ENCODE peak calls at places on chromosomes 11 and 22, in nine cellular contexts. W is tibial artery, Z is left ventricle myocardium inferior, Y is tibial nerve, R is thoracic aorta, I is cardiac muscle cell, A is pancreas, X is heart right ventricle, F is ovary. D is an unnamed sample. For H3K4me1, the result is how much of the 10 kb centered on the place peaks cover.

GRCh38 chr11:19714093-19714386 is 1.4 kb downstream of the NAV2 start:
- DNase-seq in R (no peak), I (no peak), F (no peak), Z (no peak), A (no peak), X (no peak), Y (no peak), W (peak), D (no peak)

GRCh38 chr11:36550385-36551115 is 17.3 kb upstream of the RAG1 start:
- DNase-seq in Y (no peak), Z (no peak), I (no peak), F (no peak), W (no peak), A (no peak), X (no peak), R (no peak), D (no peak)

GRCh38 chr11:46541593-46542371 is 52.0 kb downstream of the AMBRA1 start:
- DNase-seq in R (no peak), F (no peak), A (peak), I (no peak), X (peak), Z (peak), W (no peak), Y (no peak), D (no peak)

GRCh38 chr11:86499723-86500129 is 125.0 kb downstream of the CCDC81 start:
- DNase-seq in X (no peak), F (no peak), R (no peak), Y (no peak), W (no peak), Z (no peak), I (no peak), A (peak), D (peak)

GRCh38 chr11:92810423-92810822 is 159.0 kb upstream of the MTNR1B start:
- DNase-seq in R (no peak), I (no peak), Y (no peak), F (no peak), A (no peak), X (no peak), Z (no peak), W (no peak), D (no peak)

GRCh38 chr22:24037851-24038765 is 27.0 kb downstream of the CABIN1 start:
- DNase-seq in F (no peak), A (no peak), I (no peak), Z (no peak), Y (no peak), W (no peak), X (no peak), R (no peak), D (no peak)

GRCh38 chr11:14554959-14555358 is 34.8 kb upstream of the PSMA1 start:
- DNase-seq in Y (peak), R (no peak), I (no peak), A (no peak), X (no peak), F (no peak), W (no peak), Z (no peak), D (no peak)

GRCh38 chr11:15053201-15053685 is 20.1 kb upstream of the CALCB start:
- DNase-seq in X (no peak), Z (no peak), A (no peak), R (no peak), F (no peak), I (no peak), W (no peak), Y (no peak), D (no peak)

GRCh38 chr11:58866788-58867187 is 22.3 kb upstream of the GLYATL2 start:
- DNase-seq in Z (no peak), W (no peak), X (no peak), R (no peak), A (no peak), I (no peak), F (no peak), Y (no peak), D (no peak)

GRCh38 chr11:67615455-67616430 is 9.0 kb downstream of the NDUFV1 start:
- DNase-seq in A (peak), W (no peak), Y (no peak), X (no peak), Z (no peak), I (peak), R (no peak), F (no peak), D (peak)

GRCh38 chr11:118917488-118918127 is 8.1 kb downstream of the BCL9L start:
- DNase-seq in F (peak), Y (peak), I (no peak), Z (peak), X (no peak), R (no peak), A (no peak), W (peak), D (peak)

GRCh38 chr11:15074206-15075161 is 1.1 kb downstream of the CALCB start:
- DNase-seq in A (peak), W (peak), X (peak), I (peak), F (peak), Z (peak), Y (peak), R (peak), D (peak)

GRCh38 chr22:30752771-30753170 is 58.1 kb downstream of the OSBP2 start:
- DNase-seq in F (no peak), Y (no peak), I (peak), A (no peak), Z (no peak), W (no peak), R (no peak), X (no peak), D (no peak)

GRCh38 chr11:116478676-116479075 is 294.1 kb downstream of the BUD13 start:
- DNase-seq in F (no peak), Y (no peak), X (no peak), A (no peak), R (no peak), Z (no peak), W (no peak), I (no peak), D (no peak)

GRCh38 chr11:106524446-106524845 is 447.0 kb downstream of the AASDHPPT start:
- DNase-seq in I (no peak), W (no peak), X (no peak), F (no peak), Z (no peak), A (no peak), Y (no peak), R (no peak), D (no peak)

GRCh38 chr11:21476588-21476987 is 716.3 kb upstream of the ANO5 start:
- DNase-seq in W (no peak), A (no peak), F (no peak), Z (no peak), R (no peak), X (no peak), Y (no peak), I (no peak), D (no peak)

GRCh38 chr11:119983240-119983732 is 154.6 kb downstream of the TRIM29 start:
- DNase-seq in F (no peak), X (no peak), A (no peak), Z (no peak), I (no peak), W (no peak), Y (no peak), R (no peak), D (no peak)

GRCh38 chr11:76793391-76793811 is 10.2 kb downstream of the TSKU start:
- DNase-seq in Y (no peak), W (no peak), X (no peak), F (no peak), I (no peak), Z (no peak), A (no peak), R (no peak), D (no peak)

GRCh38 chr22:22357024-22357868 is 112.7 kb downstream of the VPREB1 start:
- DNase-seq in W (no peak), X (peak), F (peak), I (peak), R (no peak), Z (peak), A (peak), Y (peak), D (peak)

GRCh38 chr11:44611088-44611487 is 45.6 kb downstream of the CD82 start:
- DNase-seq in F (no peak), A (no peak), W (no peak), Y (no peak), I (no peak), X (no peak), R (no peak), Z (no peak), D (no peak)

GRCh38 chr11:18705651-18706281 is 7.2 kb downstream of the TMEM86A start:
- DNase-seq in W (peak), F (no peak), X (peak), I (peak), A (peak), Y (no peak), R (no peak), Z (peak), D (peak)

GRCh38 chr22:43436536-43437267 is 24.9 kb downstream of the MPPED1 start:
- DNase-seq in W (peak), A (no peak), Y (no peak), I (no peak), F (no peak), R (no peak), Z (no peak), X (no peak), D (no peak)

GRCh38 chr11:27443746-27444465 is 28.7 kb downstream of the LGR4 start:
- DNase-seq in Y (no peak), X (no peak), A (no peak), I (no peak), R (no peak), Z (no peak), F (no peak), W (no peak), D (no peak)

GRCh38 chr11:22338465-22338810 is 257 bp downstream of the SLC17A6 start:
- DNase-seq in A (no peak), Z (no peak), W (no peak), I (no peak), X (no peak), Y (no peak), F (no peak), R (no peak), D (no peak)

GRCh38 chr11:110087820-110088534 is 5.2 kb upstream of the ZC3H12C start:
- DNase-seq in A (no peak), Y (no peak), F (no peak), W (no peak), X (no peak), Z (no peak), I (no peak), R (no peak), D (no peak)

GRCh38 chr11:46669606-46670243 is 30.7 kb downstream of the ARHGAP1 start:
- DNase-seq in Z (no peak), F (no peak), W (peak), A (no peak), Y (no peak), X (no peak), I (no peak), R (no peak), D (no peak)

GRCh38 chr11:120817131-120817530 is 206.8 kb upstream of the TBCEL start:
- DNase-seq in I (no peak), R (no peak), X (peak), W (no peak), Z (peak), Y (no peak), F (no peak), A (no peak), D (no peak)

GRCh38 chr11:69840371-69841169 is 21.4 kb upstream of the FGF3 start:
- DNase-seq in I (no peak), F (peak), X (no peak), Y (no peak), Z (no peak), W (peak), A (no peak), R (no peak), D (no peak)

GRCh38 chr11:17985517-17985916 is 27.3 kb downstream of the SERGEF start:
- DNase-seq in A (peak), R (no peak), Y (no peak), I (peak), F (no peak), Z (no peak), W (no peak), X (no peak), D (no peak)

GRCh38 chr11:73334244-73335203 is 26.4 kb downstream of the ARHGEF17 start:
- DNase-seq in Y (peak), W (peak), A (peak), Z (peak), R (peak), X (peak), F (peak), I (peak), D (peak)
- TF ChIP-seq CTCF in Y (no peak), W (no peak), A (no peak), Z (no peak), R (no peak), X (no peak), F (no peak), I (no peak), D (no peak)

DNA sequence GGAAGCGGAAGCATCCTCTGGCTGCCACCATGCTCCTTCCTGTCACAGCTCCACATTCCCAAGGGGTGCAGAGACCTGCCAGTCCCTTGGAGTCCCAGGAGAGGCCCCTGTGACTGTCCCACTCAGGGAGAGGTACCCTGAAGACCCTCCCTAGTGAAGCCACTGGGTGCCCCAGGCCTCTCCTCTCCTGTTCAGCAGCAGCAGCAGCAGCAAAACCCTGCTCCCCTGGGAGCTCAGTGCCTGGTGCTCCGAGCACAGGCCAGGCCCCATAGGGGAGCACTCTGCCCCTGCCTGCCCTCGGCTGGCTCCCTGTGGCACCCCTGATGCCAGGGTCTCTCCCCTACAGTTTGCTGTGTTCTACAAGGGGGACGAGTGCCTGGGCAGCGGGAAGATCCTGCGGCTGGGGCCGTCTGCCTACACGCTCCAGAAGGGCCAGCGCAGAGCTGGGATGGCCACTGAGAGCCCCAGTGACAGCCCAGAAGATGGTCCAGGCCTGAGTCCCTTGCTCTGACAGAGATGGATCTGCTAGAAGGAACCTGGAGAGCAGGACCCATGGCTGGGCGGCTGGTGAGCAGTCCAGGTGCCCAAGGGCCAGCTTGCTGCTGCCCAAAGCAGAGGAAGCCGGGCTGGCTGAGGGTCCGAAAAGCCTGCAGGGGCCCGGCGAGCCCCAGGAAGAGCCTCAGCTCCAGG is 21.1 kb downstream of the TRMU start:
- DNase-seq in F (no peak), Z (no peak), I (no peak), R (no peak), A (no peak), X (no peak), Y (no peak), W (no peak), D (peak)
- H3K4me1 ChIP-seq in F (under half), Z (under half), I (under half), R (under half), A (under half), X (under half), Y (under half), W (under half), D (under half)

GRCh38 chr22:32378703-32379272 is 21.1 kb downstream of the RFPL3 start:
- DNase-seq in R (no peak), A (no peak), Z (no peak), F (no peak), W (no peak), I (peak), Y (no peak), X (no peak), D (no peak)
- TF ChIP-seq CTCF in R (no peak), A (no peak), Z (peak), F (no peak), W (no peak), I (peak), Y (peak), X (no peak), D (peak)

DNA sequence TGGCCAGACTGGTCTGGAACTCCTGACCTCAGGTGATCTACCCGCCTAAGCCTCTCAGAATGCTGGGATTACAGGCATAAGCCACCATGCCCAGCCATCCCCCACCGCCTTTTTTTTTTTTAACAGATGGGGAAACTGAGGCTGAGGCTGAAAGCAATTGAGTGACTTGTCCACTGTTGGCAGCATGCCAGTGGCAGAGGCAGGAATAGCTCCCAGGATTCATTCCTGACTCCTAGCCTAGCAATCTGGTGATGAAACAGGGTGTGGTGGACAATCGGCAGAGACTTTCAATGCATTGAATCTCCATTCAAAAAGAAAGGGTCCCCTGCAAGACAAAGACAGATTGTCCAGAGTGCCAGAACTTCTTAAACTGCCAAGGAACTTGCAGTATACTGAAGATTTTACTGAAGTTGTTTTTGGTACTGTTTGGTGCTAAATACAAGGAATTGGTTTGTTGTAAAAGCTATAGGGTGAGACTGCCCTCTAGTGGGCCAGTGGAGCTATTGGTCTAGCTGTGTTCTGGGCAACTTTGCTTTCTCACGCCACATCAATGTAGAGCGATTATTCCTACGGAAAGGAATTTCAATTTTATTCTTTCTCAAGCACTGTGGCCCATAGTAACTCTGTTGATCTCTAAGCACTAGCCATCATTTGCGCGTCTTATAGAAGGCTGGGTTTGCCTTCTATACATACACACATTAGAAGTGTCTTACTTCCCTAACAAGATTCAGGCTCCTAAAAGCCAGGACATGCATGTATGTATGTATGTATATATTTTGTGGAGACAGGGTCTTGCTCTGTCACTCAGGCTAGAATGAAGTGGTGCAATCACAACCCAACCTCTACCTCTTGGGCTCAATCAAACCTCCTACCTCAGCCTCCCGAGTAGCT is 21.0 kb downstream of the C22orf31 start:
- DNase-seq in Z (no peak), X (peak), Y (peak), A (peak), I (peak), F (peak), R (no peak), W (no peak), D (peak)
- H3K4me1 ChIP-seq in Z (under half), X (under half), Y (under half), A (under half), I (under half), F (under half), R (under half), W (under half), D (under half)

GRCh38 chr22:37283393-37283937 is 1.2 kb downstream of the CYTH4 start:
- DNase-seq in Y (no peak), F (no peak), X (no peak), Z (no peak), R (no peak), I (peak), W (no peak), A (no peak), D (no peak)
- TF ChIP-seq CTCF in Y (no peak), F (no peak), X (no peak), Z (no peak), R (no peak), I (no peak), W (no peak), A (no peak), D (no peak)

GRCh38 chr11:73176145-73176891 is 34.2 kb upstream of the FCHSD2 start:
- DNase-seq in I (no peak), X (no peak), R (no peak), W (no peak), A (no peak), Y (no peak), Z (no peak), F (no peak), D (peak)
- H3K4me1 ChIP-seq in I (under half), X (half or more), R (half or more), W (under half), A (under half), Y (under half), Z (half or more), F (under half), D (under half)

GRCh38 chr11:61787928-61788491 is 4.4 kb downstream of the TMEM258 start:
- DNase-seq in Y (no peak), F (no peak), R (no peak), W (no peak), I (peak), Z (no peak), A (peak), X (no peak), D (no peak)
- TF ChIP-seq CTCF in Y (no peak), F (no peak), R (no peak), W (no peak), I (peak), Z (peak), A (peak), X (no peak), D (peak)

GRCh38 chr22:45217345-45217744 is 23.3 kb downstream of the KIAA0930 start:
- DNase-seq in X (no peak), Z (no peak), I (no peak), Y (no peak), F (no peak), A (no peak), W (no peak), R (no peak), D (no peak)
- H3K4me1 ChIP-seq in X (under half), Z (under half), I (under half), Y (under half), F (under half), A (under half), W (under half), R (under half), D (under half)

D was measured in right lobe of liver.